ENCODE peak calls at places on chromosomes 6 and 20, in six cellular contexts. One of them, this sample, is unnamed.

GRCh38 chr20:17622086-17622850 is 52.4 kb downstream of the DSTN start:
- DNase-seq in AG09309: no peak
- DNase-seq in A172: no peak
- DNase-seq in kidney tubule cell: no peak
- DNase-seq in tibial artery: peak; percentile 9
- DNase-seq in NCI-H187 treated with DMSO at 0.1 percent for 48 hours: no peak
- DNase-seq in this sample: no peak

GRCh38 chr20:16415079-16415478 is 158.2 kb downstream of the KIF16B start:
- DNase-seq in AG09309: no peak
- DNase-seq in A172: no peak
- DNase-seq in kidney tubule cell: peak; percentile 53
- DNase-seq in tibial artery: no peak
- DNase-seq in NCI-H187 treated with DMSO at 0.1 percent for 48 hours: no peak
- DNase-seq in this sample: no peak

GRCh38 chr6:35776364-35777215 is at the start of gene CLPSL2:
- DNase-seq in AG09309: no peak
- DNase-seq in A172: no peak
- DNase-seq in kidney tubule cell: peak; percentile 15
- DNase-seq in tibial artery: no peak
- DNase-seq in NCI-H187 treated with DMSO at 0.1 percent for 48 hours: no peak
- DNase-seq in this sample: no peak

GRCh38 chr6:107108201-107108890 is 7.0 kb downstream of the BEND3 start:
- DNase-seq in AG09309: no peak
- DNase-seq in A172: peak; percentile 64
- DNase-seq in kidney tubule cell: peak; percentile 92
- DNase-seq in tibial artery: no peak
- DNase-seq in NCI-H187 treated with DMSO at 0.1 percent for 48 hours: no peak
- DNase-seq in this sample: no peak

GRCh38 chr6:2168480-2168879 is 76.9 kb downstream of the GMDS start:
- DNase-seq in AG09309: no peak
- DNase-seq in A172: no peak
- DNase-seq in kidney tubule cell: peak; percentile 17
- DNase-seq in tibial artery: no peak
- DNase-seq in NCI-H187 treated with DMSO at 0.1 percent for 48 hours: no peak
- DNase-seq in this sample: no peak

GRCh38 chr6:41451515-41452163 is 94.5 kb upstream of the FOXP4 start:
- DNase-seq in AG09309: no peak
- DNase-seq in A172: no peak
- DNase-seq in kidney tubule cell: no peak
- DNase-seq in tibial artery: peak; percentile 45
- DNase-seq in NCI-H187 treated with DMSO at 0.1 percent for 48 hours: no peak
- DNase-seq in this sample: no peak

GRCh38 chr6:1025821-1026220 is 286.1 kb upstream of the FOXQ1 start:
- DNase-seq in AG09309: no peak
- DNase-seq in A172: no peak
- DNase-seq in kidney tubule cell: no peak
- DNase-seq in tibial artery: no peak
- DNase-seq in NCI-H187 treated with DMSO at 0.1 percent for 48 hours: no peak
- DNase-seq in this sample: no peak

GRCh38 chr6:130858498-130859160 is 31.4 kb downstream of the SMLR1 start:
- DNase-seq in AG09309: no peak
- DNase-seq in A172: no peak
- DNase-seq in kidney tubule cell: no peak
- DNase-seq in tibial artery: no peak
- DNase-seq in NCI-H187 treated with DMSO at 0.1 percent for 48 hours: no peak
- DNase-seq in this sample: no peak

GRCh38 chr6:11585426-11586016 is 48.0 kb downstream of the TMEM170B start:
- DNase-seq in AG09309: no peak
- DNase-seq in A172: peak; percentile 77
- DNase-seq in kidney tubule cell: peak; percentile 68
- DNase-seq in tibial artery: no peak
- DNase-seq in NCI-H187 treated with DMSO at 0.1 percent for 48 hours: no peak
- DNase-seq in this sample: no peak

GRCh38 chr20:51797357-51798025 is 4.8 kb downstream of the SALL4 start:
- DNase-seq in AG09309: no peak
- DNase-seq in A172: peak; percentile 43
- DNase-seq in kidney tubule cell: no peak
- DNase-seq in tibial artery: no peak
- DNase-seq in NCI-H187 treated with DMSO at 0.1 percent for 48 hours: peak; percentile 1
- DNase-seq in this sample: no peak

GRCh38 chr6:138765896-138766487 is 7.6 kb upstream of the CCDC28A start:
- DNase-seq in AG09309: no peak
- DNase-seq in A172: peak; percentile 4
- DNase-seq in kidney tubule cell: peak; percentile 54
- DNase-seq in tibial artery: no peak
- DNase-seq in NCI-H187 treated with DMSO at 0.1 percent for 48 hours: no peak
- DNase-seq in this sample: no peak

GRCh38 chr6:129493396-129493902 is 216.5 kb downstream of the ARHGAP18 start:
- DNase-seq in AG09309: no peak
- DNase-seq in A172: peak; percentile 40
- DNase-seq in kidney tubule cell: peak; percentile 86
- DNase-seq in tibial artery: no peak
- DNase-seq in NCI-H187 treated with DMSO at 0.1 percent for 48 hours: no peak
- DNase-seq in this sample: no peak

This sample was measured in CD8-positive, alpha-beta memory T cell.